ENCODE peak calls at places on chromosomes 6 and 20, in six cellular contexts. E is A549, Z is HepG2, J is GM12878, N is endothelial cell of umbilical vein, U is NB4. O is an unnamed sample.

GRCh38 chr6:160227038-160227768 is 31.4 kb downstream of the SLC22A2 start:
- DNase-seq in E (no peak), Z (no peak), J (no peak), N (no peak), U (no peak), O (no peak)

GRCh38 chr6:150177260-150178246 is 34.7 kb downstream of the PPP1R14C start:
- DNase-seq in E (peak; percentile 28), Z (peak; percentile 28), J (no peak), N (no peak), U (no peak), O (no peak)

GRCh38 chr6:6466967-6467761 is 121.4 kb upstream of the LY86 start:
- DNase-seq in E (no peak), Z (no peak), J (no peak), N (no peak), U (no peak), O (no peak)

GRCh38 chr6:129686941-129687627 is 22.9 kb downstream of the ARHGAP18 start:
- DNase-seq in E (no peak), Z (no peak), J (peak; percentile 76), N (no peak), U (peak; percentile 90), O (peak; percentile 10)

GRCh38 chr6:43496370-43497128 is 13.6 kb downstream of the LRRC73 start:
- DNase-seq in E (peak; percentile 22), Z (peak; percentile 80), J (no peak), N (peak; percentile 27), U (peak; percentile 34), O (peak; percentile 89)

GRCh38 chr6:33641144-33641543 is 20.0 kb downstream of the ITPR3 start:
- DNase-seq in E (no peak), Z (no peak), J (no peak), N (no peak), U (no peak), O (no peak)

GRCh38 chr6:169145476-169145875 is 108.2 kb downstream of the THBS2 start:
- DNase-seq in E (no peak), Z (no peak), J (no peak), N (no peak), U (no peak), O (peak; percentile 1)

GRCh38 chr20:47672166-47672565 is 113.1 kb downstream of the SULF2 start:
- DNase-seq in E (no peak), Z (no peak), J (no peak), N (no peak), U (no peak), O (no peak)

GRCh38 chr6:88499436-88499835 is 333.3 kb upstream of the CNR1 start:
- DNase-seq in E (no peak), Z (no peak), J (no peak), N (no peak), U (no peak), O (no peak)

GRCh38 chr20:19850190-19850533 is 92.1 kb downstream of the RIN2 start:
- DNase-seq in E (no peak), Z (no peak), J (no peak), N (no peak), U (no peak), O (no peak)

GRCh38 chr20:50356962-50357782 is 153.0 kb upstream of the PTPN1 start:
- DNase-seq in E (no peak), Z (no peak), J (no peak), N (no peak), U (no peak), O (no peak)

GRCh38 chr20:17896247-17896723 is 72.3 kb downstream of the SNX5 start:
- DNase-seq in E (no peak), Z (no peak), J (no peak), N (peak; percentile 90), U (no peak), O (peak; percentile 31)

GRCh38 chr6:54294965-54295532 is 13.2 kb upstream of the TINAG start:
- DNase-seq in E (no peak), Z (no peak), J (no peak), N (no peak), U (no peak), O (no peak)

GRCh38 chr6:76052314-76052713 is 20.1 kb downstream of the IMPG1 start:
- DNase-seq in E (no peak), Z (no peak), J (no peak), N (no peak), U (no peak), O (no peak)

GRCh38 chr6:33052627-33053026 is 20.8 kb downstream of the HLA-DPA1 start:
- DNase-seq in E (no peak), Z (no peak), J (no peak), N (no peak), U (no peak), O (no peak)

GRCh38 chr20:44819936-44820335 is 9.6 kb upstream of the RIMS4 start:
- DNase-seq in E (no peak), Z (no peak), J (no peak), N (no peak), U (no peak), O (no peak)

GRCh38 chr20:15069355-15069754 is 731.9 kb upstream of the FLRT3 start:
- DNase-seq in E (no peak), Z (no peak), J (no peak), N (no peak), U (no peak), O (no peak)

GRCh38 chr20:32965581-32966373 is 38.5 kb downstream of the SUN5 start:
- DNase-seq in E (no peak), Z (no peak), J (no peak), N (no peak), U (peak; percentile 50), O (no peak)

GRCh38 chr6:142300758-142301251 is 1.0 kb upstream of the ADGRG6 start:
- DNase-seq in E (peak; percentile 86), Z (peak; percentile 52), J (no peak), N (peak; percentile 93), U (no peak), O (no peak)

GRCh38 chr20:45032276-45032675 is 66.0 kb downstream of the STK4 start:
- DNase-seq in E (no peak), Z (no peak), J (no peak), N (no peak), U (no peak), O (no peak)

GRCh38 chr20:40749985-40750506 is 61.0 kb upstream of the MAFB start:
- DNase-seq in E (no peak), Z (no peak), J (no peak), N (peak; percentile 55), U (no peak), O (no peak)

GRCh38 chr20:35269055-35269781 is 8.7 kb downstream of the MMP24OS start:
- DNase-seq in E (peak; percentile 81), Z (peak; percentile 77), J (no peak), N (peak; percentile 66), U (peak; percentile 71), O (peak; percentile 80)

GRCh38 chr6:130188207-130188899 is 34.4 kb downstream of the SAMD3 start:
- DNase-seq in E (no peak), Z (no peak), J (no peak), N (no peak), U (no peak), O (no peak)

GRCh38 chr6:158645064-158646022 is 800 bp upstream of the DYNLT1 start:
- DNase-seq in E (no peak), Z (no peak), J (no peak), N (no peak), U (no peak), O (no peak)

GRCh38 chr6:158647501-158647900 is 2.4 kb upstream of the SYTL3 start:
- DNase-seq in E (no peak), Z (no peak), J (no peak), N (no peak), U (no peak), O (no peak)

GRCh38 chr6:158648682-158649131 is 1.1 kb upstream of the SYTL3 start:
- DNase-seq in E (no peak), Z (no peak), J (peak; percentile 83), N (no peak), U (no peak), O (no peak)

GRCh38 chr6:158646023-158646888 is 1.7 kb upstream of the DYNLT1 start:
- DNase-seq in E (no peak), Z (no peak), J (no peak), N (no peak), U (no peak), O (no peak)

DNA sequence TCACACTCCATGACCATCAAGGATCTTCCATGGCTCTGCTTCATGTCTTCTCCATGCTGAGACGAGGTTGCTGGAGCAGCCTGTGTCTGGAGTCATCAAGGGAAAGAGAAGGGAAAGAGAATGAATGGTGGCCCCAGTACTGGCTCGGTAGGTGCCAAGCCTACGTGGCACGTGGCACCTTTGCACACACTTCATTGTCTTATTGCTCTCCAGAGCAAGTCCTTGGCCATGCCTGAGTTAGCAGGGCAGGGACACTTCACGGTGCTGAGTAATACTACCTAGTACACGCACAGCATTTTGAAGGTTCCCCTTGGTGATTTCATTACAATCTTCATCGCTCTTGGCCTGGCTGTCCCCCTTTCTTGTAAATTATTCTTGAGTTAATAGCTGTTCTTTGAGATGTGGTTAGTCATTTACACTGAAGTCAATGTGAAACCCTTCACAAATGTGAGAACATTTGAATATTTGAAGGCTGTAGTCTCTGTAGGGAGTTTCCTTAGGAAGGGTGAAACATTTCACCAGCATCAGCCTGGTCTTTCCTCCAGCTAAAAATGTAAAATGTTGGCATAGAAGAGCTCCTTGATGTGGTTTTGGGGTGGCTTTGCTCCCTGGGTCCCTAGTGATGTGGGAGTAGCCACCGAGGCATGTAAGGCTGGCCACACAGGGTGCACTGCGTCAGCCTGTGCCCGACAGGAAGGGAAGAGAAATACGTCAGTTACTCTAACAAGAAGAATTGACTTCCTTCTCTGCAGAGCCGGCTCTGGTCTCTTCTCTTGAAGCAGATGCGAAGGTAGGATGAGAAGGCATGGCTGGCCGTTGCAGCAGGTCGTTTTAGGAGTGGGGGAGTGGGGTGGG is at the start of gene SYTL3:
- DNase-seq in E (no peak), Z (no peak), J (peak; percentile 95), N (peak; percentile 29), U (peak; percentile 90), O (no peak)
- TF ChIP-seq MYC in E (no peak), Z (no peak), J (peak; percentile 23), N (no peak), U (peak; percentile 71), O (no peak)

GRCh38 chr6:10146723-10147451 is 268.0 kb downstream of the TFAP2A start:
- DNase-seq in E (peak; percentile 20), Z (peak; percentile 44), J (peak; percentile 8), N (no peak), U (peak; percentile 68), O (peak; percentile 67)
- TF ChIP-seq MYC in E (no peak), Z (no peak), J (no peak), N (no peak), U (no peak), O (no peak)

GRCh38 chr20:46361386-46361785 is 45.0 kb downstream of the ELMO2 start:
- DNase-seq in E (no peak), Z (no peak), J (no peak), N (no peak), U (peak; percentile 41), O (no peak)
- TF ChIP-seq MYC in E (no peak), Z (no peak), J (no peak), N (no peak), U (no peak), O (no peak)

DNA sequence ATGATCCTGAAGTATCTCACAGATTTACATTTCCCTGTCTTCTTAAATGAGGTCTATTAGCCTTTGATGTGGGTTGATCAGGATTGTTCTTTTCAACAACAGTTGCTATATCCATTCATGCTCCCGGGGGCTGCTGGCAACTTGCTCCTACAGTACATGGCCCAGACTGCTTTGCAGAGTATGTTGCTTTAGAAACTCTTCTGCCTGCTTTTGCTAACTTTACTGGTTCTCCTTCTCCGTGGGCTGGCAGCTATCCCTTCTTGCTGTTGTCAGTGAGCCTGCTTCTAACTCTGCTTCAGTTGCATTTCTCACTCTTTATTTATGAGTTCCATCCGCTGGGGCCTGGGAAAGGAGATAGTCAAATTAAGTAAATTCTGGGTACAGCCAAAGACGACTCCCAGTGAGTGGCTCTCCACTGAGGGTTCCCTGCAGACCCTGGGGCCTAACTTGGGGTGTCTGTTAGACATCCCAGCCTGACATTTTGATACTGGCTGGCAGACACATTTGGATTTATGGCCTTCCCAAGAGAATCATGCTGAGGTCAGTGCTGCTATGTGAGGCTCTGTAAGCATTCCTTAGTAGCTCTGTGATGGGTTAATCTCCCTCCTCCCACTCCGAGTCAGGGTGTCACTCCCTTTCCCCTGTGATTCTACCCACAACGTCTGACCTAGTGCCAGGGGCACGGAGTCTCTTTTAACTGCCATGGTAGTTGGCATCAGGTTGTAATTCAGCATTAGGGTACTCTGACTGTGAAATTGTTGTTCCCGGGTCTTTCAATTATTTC is 73.6 kb downstream of the SLX4IP start:
- DNase-seq in E (peak; percentile 29), Z (no peak), J (no peak), N (no peak), U (peak; percentile 51), O (no peak)
- TF ChIP-seq MYC in E (no peak), Z (no peak), J (no peak), N (no peak), U (no peak), O (no peak)